ENCODE peak calls at places on chromosomes 5 and 9, in four cellular contexts. C is neuronal stem cell, L is mesenchymal stem cell, Z is IMR-90. J is an unnamed sample.

GRCh38 chr9:125579030-125579932 is 127.7 kb downstream of the MAPKAP1 start:
- DNase-seq in C (no peak), L (no peak), Z (no peak), J (no peak)

GRCh38 chr9:136839229-136840139 is 2.8 kb upstream of the AJM1 start:
- DNase-seq in C (no peak), L (no peak), Z (no peak), J (no peak)

GRCh38 chr9:26955921-26956886 is at the start of gene IFT74:
- DNase-seq in C (peak), L (peak), Z (peak), J (peak)

GRCh38 chr5:155514105-155514563 is 500.6 kb downstream of the KIF4B start:
- DNase-seq in C (no peak), L (no peak), Z (no peak), J (no peak)

GRCh38 chr9:88007291-88007650 is 32.9 kb upstream of the CDK20 start:
- DNase-seq in C (no peak), L (no peak), Z (no peak), J (no peak)

GRCh38 chr5:144230806-144231205 is 60.1 kb downstream of the KCTD16 start:
- DNase-seq in C (no peak), L (no peak), Z (no peak), J (no peak)

GRCh38 chr9:80097476-80097875 is 525.7 kb downstream of the TLE4 start:
- DNase-seq in C (no peak), L (no peak), Z (no peak), J (no peak)

GRCh38 chr5:33755216-33755615 is 136.6 kb downstream of the ADAMTS12 start:
- DNase-seq in C (no peak), L (peak), Z (peak), J (no peak)

GRCh38 chr9:120715331-120715924 is 1.2 kb upstream of the MEGF9 start:
- DNase-seq in C (peak), L (peak), Z (peak), J (peak)

GRCh38 chr9:6997330-6997729 is 239.6 kb downstream of the KDM4C start:
- DNase-seq in C (no peak), L (no peak), Z (peak), J (no peak)

GRCh38 chr9:134258828-134259546 is 67.3 kb upstream of the RXRA start:
- DNase-seq in C (no peak), L (no peak), Z (no peak), J (no peak)

GRCh38 chr9:125844611-125845010 is 97.4 kb downstream of the PBX3 start:
- DNase-seq in C (no peak), L (no peak), Z (no peak), J (no peak)

GRCh38 chr5:160837749-160838593 is 14.0 kb downstream of the ATP10B start:
- DNase-seq in C (no peak), L (no peak), Z (no peak), J (no peak)

GRCh38 chr9:77848428-77848827 is 183.2 kb downstream of the GNAQ start:
- DNase-seq in C (no peak), L (no peak), Z (no peak), J (no peak)

GRCh38 chr9:104844710-104845109 is 80.8 kb downstream of the NIPSNAP3B start:
- DNase-seq in C (no peak), L (no peak), Z (no peak), J (no peak)

GRCh38 chr5:113281194-113281593 is 153.6 kb downstream of the TSSK1B start:
- DNase-seq in C (no peak), L (no peak), Z (peak), J (no peak)

GRCh38 chr5:84272776-84273516 is 111.7 kb downstream of the EDIL3 start:
- DNase-seq in C (peak), L (no peak), Z (no peak), J (no peak)

GRCh38 chr5:172793577-172794488 is 22.8 kb upstream of the DUSP1 start:
- DNase-seq in C (no peak), L (peak), Z (peak), J (no peak)

GRCh38 chr5:80116465-80116864 is 81.3 kb downstream of the THBS4 start:
- DNase-seq in C (no peak), L (no peak), Z (no peak), J (no peak)

GRCh38 chr9:6779417-6780241 is 21.9 kb downstream of the KDM4C start:
- DNase-seq in C (no peak), L (peak), Z (peak), J (no peak)

GRCh38 chr5:114857951-114858401 is 311.7 kb downstream of the TRIM36 start:
- DNase-seq in C (no peak), L (no peak), Z (no peak), J (no peak)

GRCh38 chr5:149441194-149441753 is 62.2 kb upstream of the IL17B start:
- DNase-seq in C (no peak), L (no peak), Z (no peak), J (no peak)
- H4K91ac ChIP-seq in C (no peak), L (peak), Z (peak), J (no peak)

GRCh38 chr9:127714916-127715442 is 484 bp downstream of the PTRH1 start:
- DNase-seq in C (no peak), L (peak), Z (no peak), J (no peak)
- H4K91ac ChIP-seq in C (no peak), L (no peak), Z (no peak), J (no peak)

GRCh38 chr5:12611132-12611531 is 706.9 kb upstream of the CTNND2 start:
- DNase-seq in C (no peak), L (no peak), Z (no peak), J (no peak)
- H4K91ac ChIP-seq in C (no peak), L (no peak), Z (no peak), J (no peak)

GRCh38 chr5:8457187-8458037 is 588.5 kb downstream of the MTRR start:
- DNase-seq in C (no peak), L (peak), Z (peak), J (no peak)
- H4K91ac ChIP-seq in C (no peak), L (peak), Z (peak), J (no peak)

DNA sequence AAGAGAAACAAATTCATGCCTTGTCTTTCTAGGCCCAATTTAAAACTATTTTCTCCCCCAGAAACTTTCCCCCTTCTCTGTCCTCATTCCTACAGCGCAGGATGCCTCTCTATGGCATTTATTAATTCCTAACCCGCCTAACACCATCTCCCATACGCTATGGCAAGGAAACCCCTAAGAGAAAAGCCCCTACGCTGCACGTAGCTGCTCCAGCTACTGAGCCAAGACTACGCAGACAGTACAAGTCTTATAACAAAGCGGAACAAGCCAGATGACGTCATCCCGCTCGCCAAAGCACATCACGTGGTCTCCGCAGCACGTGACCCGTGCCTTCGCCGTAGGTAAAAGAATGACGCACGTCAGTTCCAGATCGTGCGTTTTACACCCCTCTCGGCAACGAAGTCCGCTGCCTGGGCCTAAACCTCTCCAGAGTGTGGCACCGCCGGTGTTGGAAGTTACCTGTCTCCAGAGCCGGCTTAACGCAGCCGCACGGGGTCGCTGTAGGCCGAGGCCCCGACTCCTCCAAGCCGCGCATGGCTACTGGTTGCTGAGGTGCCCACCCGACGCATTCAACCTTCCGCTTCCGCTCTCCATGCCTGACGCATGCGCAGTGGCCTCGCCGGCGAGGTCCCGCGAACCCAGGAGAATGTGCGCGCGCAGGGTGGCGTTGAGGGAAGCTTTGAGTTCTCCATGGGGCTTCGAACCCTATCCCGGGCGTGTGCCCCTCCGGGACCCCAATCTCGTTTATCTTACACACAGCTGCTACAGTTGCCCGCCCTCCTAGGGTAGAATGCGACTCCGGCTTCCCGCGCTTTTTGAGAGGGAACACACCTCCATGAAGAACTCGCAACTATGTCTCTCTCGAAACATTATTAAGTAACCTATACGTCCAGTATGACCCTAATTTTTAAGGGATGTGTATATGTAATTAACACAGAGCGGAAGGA is at the start of gene TRMO:
- DNase-seq in C (peak), L (peak), Z (peak), J (peak)
- H4K91ac ChIP-seq in C (no peak), L (peak), Z (peak), J (peak)

DNA sequence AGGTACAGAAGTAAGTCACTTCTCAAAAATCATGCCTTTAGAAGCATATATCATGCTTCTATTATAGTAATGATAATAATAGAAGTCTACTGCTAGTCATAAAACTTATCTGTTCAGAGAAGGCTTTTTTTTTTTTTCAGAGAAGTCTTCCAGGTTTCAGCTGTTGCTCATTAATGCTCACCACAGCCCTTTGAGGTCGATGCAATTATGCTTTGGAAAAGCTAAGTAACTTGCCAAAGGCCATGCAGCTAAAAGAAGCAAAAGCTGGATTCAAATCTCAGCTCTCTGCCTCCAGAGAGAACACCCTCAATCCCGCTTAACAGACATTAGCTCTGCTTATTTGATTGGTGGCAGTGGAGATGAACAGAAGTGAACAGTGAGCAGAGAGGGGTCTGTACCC is 150.8 kb downstream of the DOCK8 start:
- DNase-seq in C (no peak), L (no peak), Z (no peak), J (no peak)
- H4K91ac ChIP-seq in C (no peak), L (no peak), Z (no peak), J (no peak)

J was measured in H1.